ENCODE peak calls at places on chromosomes 7 and 10, in seven cellular contexts. L is GM23248; I is CD8-positive, alpha-beta memory T cell; H is gastrocnemius medialis; Q is small intestine; M is cardiac muscle cell; R is right lobe of liver. X is an unnamed sample. For H3K27me3, the result is how much of the 10 kb centered on the place peaks cover.

GRCh38 chr10:121015916-121016315 is 164.8 kb downstream of the WDR11 start:
- DNase-seq in I (no peak), M (no peak), R (no peak), Q (no peak), H (no peak), L (no peak), X (no peak)

GRCh38 chr10:132904169-132904813 is 38.1 kb downstream of the CFAP46 start:
- DNase-seq in I (no peak), H (no peak), Q (peak), R (no peak), M (peak), L (peak), X (peak)

GRCh38 chr10:46234431-46235060 is 52.3 kb upstream of the ANTXRL start:
- DNase-seq in Q (no peak), R (peak), M (no peak), I (no peak), L (no peak), H (no peak), X (no peak)

GRCh38 chr7:47571355-47572100 is 10.4 kb downstream of the TNS3 start:
- DNase-seq in M (peak), R (peak), I (no peak), L (peak), Q (peak), H (no peak), X (no peak)

GRCh38 chr10:132616995-132617780 is 79.6 kb downstream of the INPP5A start:
- DNase-seq in H (no peak), L (no peak), M (no peak), I (no peak), Q (no peak), R (peak), X (no peak)

GRCh38 chr7:141522657-141523342 is 28.4 kb upstream of the AGK start:
- DNase-seq in L (no peak), H (no peak), R (no peak), Q (no peak), M (no peak), I (no peak), X (no peak)

GRCh38 chr7:30173058-30173897 is 38.5 kb downstream of the MTURN start:
- DNase-seq in Q (no peak), H (peak), R (no peak), M (peak), I (no peak), L (peak), X (no peak)

GRCh38 chr7:17965600-17965999 is 25.3 kb upstream of the SNX13 start:
- DNase-seq in M (no peak), Q (no peak), L (peak), H (no peak), I (no peak), R (no peak), X (no peak)

GRCh38 chr7:108809356-108809755 is 239.7 kb downstream of the DNAJB9 start:
- DNase-seq in H (no peak), L (no peak), R (no peak), I (no peak), Q (no peak), M (no peak), X (no peak)

GRCh38 chr10:12483996-12484944 is 134.9 kb downstream of the CAMK1D start:
- DNase-seq in H (no peak), M (no peak), L (peak), R (no peak), Q (peak), I (no peak), X (no peak)

GRCh38 chr10:17026686-17027485 is 102.7 kb downstream of the CUBN start:
- DNase-seq in H (no peak), Q (peak), M (no peak), I (peak), L (peak), R (no peak), X (no peak)

GRCh38 chr10:129658673-129659072 is 191.6 kb downstream of the MGMT start:
- DNase-seq in L (peak), M (peak), H (no peak), R (no peak), I (no peak), Q (no peak), X (peak)

GRCh38 chr7:71220210-71220695 is 88.3 kb downstream of the GALNT17 start:
- DNase-seq in I (no peak), L (no peak), Q (no peak), H (no peak), R (no peak), M (no peak), X (no peak)

GRCh38 chr7:24290004-24290641 is 6.1 kb downstream of the NPY start:
- DNase-seq in H (no peak), I (no peak), L (peak), Q (peak), R (no peak), M (peak), X (peak)

GRCh38 chr10:17272648-17273047 is 44.6 kb downstream of the VIM start:
- DNase-seq in M (no peak), I (no peak), L (no peak), H (no peak), Q (no peak), R (no peak), X (no peak)

GRCh38 chr7:2680792-2681490 is 7.1 kb upstream of the AMZ1 start:
- DNase-seq in R (peak), M (peak), H (peak), L (peak), I (peak), Q (peak), X (peak)

GRCh38 chr7:129517931-129518330 is 15.6 kb downstream of the SMKR1 start:
- DNase-seq in M (no peak), L (peak), H (no peak), I (no peak), R (no peak), Q (no peak), X (no peak)

GRCh38 chr10:12720217-12720981 is 281.1 kb downstream of the CCDC3 start:
- DNase-seq in I (no peak), R (peak), M (no peak), L (peak), H (peak), Q (peak), X (no peak)

GRCh38 chr10:88385601-88386203 is 197.4 kb downstream of the RNLS start:
- DNase-seq in L (no peak), H (peak), R (peak), Q (peak), M (no peak), I (peak), X (no peak)

GRCh38 chr7:128954830-128955797 is 17.4 kb downstream of the IRF5 start:
- DNase-seq in H (no peak), Q (no peak), L (peak), R (no peak), M (no peak), I (no peak), X (peak)

GRCh38 chr7:102119213-102119651 is 167.4 kb upstream of the SH2B2 start:
- DNase-seq in I (no peak), M (no peak), H (no peak), Q (no peak), R (no peak), L (no peak), X (no peak)

GRCh38 chr10:79184649-79185048 is 115.9 kb downstream of the ZMIZ1 start:
- DNase-seq in M (no peak), L (no peak), Q (no peak), I (no peak), H (no peak), R (no peak), X (no peak)

GRCh38 chr10:79184141-79184625 is 115.4 kb downstream of the ZMIZ1 start:
- DNase-seq in L (peak), Q (peak), R (no peak), M (no peak), I (no peak), H (no peak), X (no peak)

GRCh38 chr10:79186742-79187544 is 118.2 kb downstream of the ZMIZ1 start:
- DNase-seq in R (no peak), M (no peak), Q (peak), H (no peak), L (no peak), I (no peak), X (no peak)

GRCh38 chr10:79185796-79186374 is 117.1 kb downstream of the ZMIZ1 start:
- DNase-seq in H (no peak), M (no peak), R (no peak), L (no peak), I (no peak), Q (peak), X (no peak)

GRCh38 chr10:79185067-79185774 is 116.5 kb downstream of the ZMIZ1 start:
- DNase-seq in I (no peak), Q (no peak), L (peak), H (no peak), R (no peak), M (peak), X (no peak)
- H3K4me3 ChIP-seq in I (no peak), Q (no peak), L (no peak), H (no peak), R (no peak), M (no peak), X (no peak)

DNA sequence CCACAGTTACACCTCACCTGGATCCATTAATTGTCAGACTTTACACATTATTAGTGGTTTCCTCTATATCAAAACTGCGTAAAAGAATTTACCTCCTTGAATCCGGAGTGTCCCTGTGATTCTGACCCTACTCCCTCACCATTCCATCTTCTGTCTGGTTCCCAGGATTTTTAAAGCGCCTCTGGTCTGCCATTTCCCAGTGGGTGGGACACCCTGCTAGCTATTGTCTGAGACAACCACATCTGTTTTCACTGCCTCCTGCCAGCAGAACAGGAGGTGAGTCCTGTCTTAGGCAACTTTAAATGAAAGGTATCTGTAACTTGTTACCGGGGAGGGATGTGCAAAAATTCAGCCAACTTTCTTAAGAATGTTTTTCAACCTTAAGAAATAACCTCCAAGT is 2.3 kb downstream of the MACROH2A2 start:
- DNase-seq in R (no peak), I (no peak), H (no peak), Q (no peak), M (no peak), L (no peak), X (peak)
- H3K27me3 ChIP-seq in R (under half), I (under half), H (under half), Q (under half), M (under half), L (under half), X (half or more)

DNA sequence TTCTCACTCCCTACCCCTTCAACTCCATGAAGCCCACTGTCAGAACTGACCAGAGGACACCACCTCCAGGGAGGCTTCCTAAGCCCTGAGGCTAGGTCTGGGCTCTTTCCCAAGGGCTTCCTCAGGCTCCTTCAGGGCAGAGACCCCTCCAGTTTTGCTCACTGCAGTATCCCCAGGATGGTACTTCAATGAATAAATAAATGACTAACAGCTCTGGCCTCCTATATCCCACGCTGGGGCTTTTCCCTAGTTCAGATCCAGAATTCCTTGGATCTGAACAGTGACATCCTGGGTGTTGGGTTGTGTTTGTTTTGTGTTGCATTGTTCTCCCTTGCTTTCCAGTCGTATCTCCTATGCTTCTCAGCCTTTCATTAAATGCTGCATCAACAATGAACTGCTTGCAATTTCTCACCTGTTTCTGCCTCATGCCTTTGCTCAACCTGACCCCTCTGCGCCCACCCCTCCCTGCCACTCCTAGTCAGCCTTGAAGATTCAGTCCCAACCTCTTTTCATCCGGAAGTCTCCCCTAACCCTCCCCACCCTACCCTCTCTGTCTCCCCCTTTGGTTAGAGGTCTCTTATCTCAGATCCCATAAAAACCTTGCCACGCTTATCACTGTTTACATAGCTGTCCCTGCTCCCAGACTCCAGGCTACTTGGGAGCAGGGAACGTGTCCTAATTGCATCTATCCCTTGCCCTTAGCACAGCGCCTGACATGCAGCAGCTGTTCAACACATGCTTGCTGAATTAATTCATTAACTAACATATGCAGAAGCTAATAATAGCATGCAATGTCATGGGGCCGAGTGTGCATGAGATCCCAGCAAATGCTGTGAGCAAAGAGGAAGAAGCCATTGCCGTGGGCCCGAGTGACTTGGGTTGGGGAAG is 41.7 kb downstream of the PPP1R3C start:
- DNase-seq in Q (peak), L (peak), H (peak), M (peak), I (no peak), R (no peak), X (no peak)
- H3K4me3 ChIP-seq in Q (no peak), L (no peak), H (no peak), M (no peak), I (no peak), R (no peak), X (no peak)

GRCh38 chr7:111172573-111172972 is 81.6 kb downstream of the LRRN3 start:
- DNase-seq in I (no peak), Q (no peak), L (no peak), H (no peak), R (no peak), M (no peak), X (no peak)
- H3K27me3 ChIP-seq in I (under half), Q (under half), L (under half), H (under half), R (under half), M (under half), X (under half)

GRCh38 chr7:1290262-1291039 is 57.8 kb downstream of the UNCX start:
- DNase-seq in H (no peak), I (peak), R (no peak), Q (no peak), M (peak), L (peak), X (peak)
- H3K4me3 ChIP-seq in H (peak), I (peak), R (no peak), Q (no peak), M (peak), L (peak), X (peak)

GRCh38 chr10:50416181-50416824 is 165.0 kb upstream of the ASAH2 start:
- DNase-seq in M (no peak), I (no peak), R (no peak), H (no peak), L (peak), Q (peak), X (no peak)

GRCh38 chr10:50415292-50415691 is 164.0 kb upstream of the ASAH2 start:
- DNase-seq in H (no peak), I (no peak), R (no peak), M (peak), Q (no peak), L (no peak), X (no peak)

GRCh38 chr10:50417906-50418697 is 166.8 kb upstream of the ASAH2 start:
- DNase-seq in L (peak), R (peak), H (peak), Q (peak), M (peak), I (peak), X (peak)

GRCh38 chr10:50417486-50417905 is 166.2 kb upstream of the ASAH2 start:
- DNase-seq in M (peak), Q (peak), R (peak), H (no peak), I (no peak), L (peak), X (peak)

GRCh38 chr10:50416885-50417284 is 165.6 kb upstream of the ASAH2 start:
- DNase-seq in M (no peak), R (no peak), I (no peak), Q (peak), L (peak), H (no peak), X (no peak)
- H3K27me3 ChIP-seq in M (under half), R (under half), I (under half), Q (under half), L (under half), H (under half), X (under half)

GRCh38 chr10:3093996-3094395 is 26.6 kb downstream of the PFKP start:
- DNase-seq in H (no peak), Q (no peak), M (no peak), L (no peak), I (no peak), R (no peak), X (no peak)

GRCh38 chr10:3091921-3092320 is 24.6 kb downstream of the PFKP start:
- DNase-seq in Q (no peak), R (no peak), H (no peak), L (no peak), M (no peak), I (no peak), X (no peak)

GRCh38 chr10:3090914-3091313 is 23.6 kb downstream of the PFKP start:
- DNase-seq in R (no peak), L (peak), I (no peak), H (no peak), M (peak), Q (peak), X (peak)

GRCh38 chr10:3090388-3090787 is 23.0 kb downstream of the PFKP start:
- DNase-seq in H (no peak), L (no peak), Q (no peak), M (no peak), R (no peak), I (no peak), X (no peak)

DNA sequence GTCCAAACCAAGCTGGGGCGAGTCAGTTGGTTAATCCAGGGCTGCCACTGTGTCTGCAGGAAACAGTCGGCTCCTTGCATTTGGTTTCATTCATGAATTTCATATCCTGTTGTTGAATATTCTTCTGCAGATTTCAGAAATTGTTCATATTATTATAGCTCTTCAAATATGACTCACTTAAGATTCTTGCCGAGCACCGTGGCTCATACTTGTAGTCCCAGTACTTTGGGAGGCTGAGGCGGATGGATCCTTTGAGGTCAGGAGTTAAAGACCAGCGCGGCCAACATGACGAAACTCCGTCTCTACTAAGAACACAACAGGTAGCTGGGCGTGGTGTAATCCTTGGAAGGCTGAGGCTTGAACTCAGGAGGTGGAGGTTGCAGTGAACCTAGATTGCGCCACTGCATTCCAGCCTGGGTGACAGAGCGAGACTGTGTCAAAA is 24.0 kb downstream of the PFKP start:
- DNase-seq in R (no peak), M (no peak), Q (peak), L (peak), I (no peak), H (no peak), X (no peak)
- H3K4me3 ChIP-seq in R (no peak), M (no peak), Q (no peak), L (peak), I (no peak), H (no peak), X (no peak)

X was measured in H7.